ENCODE peak calls at places on chromosomes 11 and 22, in five cellular contexts. One of them, this sample, is unnamed.

GRCh38 chr11:10484461-10485180 is 29.6 kb downstream of the AMPD3 start:
- DNase-seq in ovary: no peak
- DNase-seq in H1: no peak
- DNase-seq in hepatocyte: no peak
- DNase-seq in pancreas: no peak
- DNase-seq in this sample: no peak

GRCh38 chr11:106821291-106821690 is 197.0 kb downstream of the GUCY1A2 start:
- DNase-seq in ovary: no peak
- DNase-seq in H1: no peak
- DNase-seq in hepatocyte: no peak
- DNase-seq in pancreas: no peak
- DNase-seq in this sample: no peak

GRCh38 chr11:80432051-80432450 is 991.2 kb upstream of the TENM4 start:
- DNase-seq in ovary: no peak
- DNase-seq in H1: no peak
- DNase-seq in hepatocyte: no peak
- DNase-seq in pancreas: no peak
- DNase-seq in this sample: no peak

GRCh38 chr22:50177537-50178470 is 7.3 kb downstream of the PANX2 start:
- DNase-seq in ovary: peak; percentile 57
- DNase-seq in H1: no peak
- DNase-seq in hepatocyte: no peak
- DNase-seq in pancreas: no peak
- DNase-seq in this sample: no peak

GRCh38 chr11:70324354-70325115 is 54.0 kb downstream of the PPFIA1 start:
- DNase-seq in ovary: no peak
- DNase-seq in H1: no peak
- DNase-seq in hepatocyte: no peak
- DNase-seq in pancreas: no peak
- DNase-seq in this sample: no peak

GRCh38 chr11:93194673-93195291 is 3.0 kb downstream of the SLC36A4 start:
- DNase-seq in ovary: no peak
- DNase-seq in H1: no peak
- DNase-seq in hepatocyte: no peak
- DNase-seq in pancreas: no peak
- DNase-seq in this sample: no peak

GRCh38 chr11:110907629-110908028 is 195.4 kb upstream of the ARHGAP20 start:
- DNase-seq in ovary: no peak
- DNase-seq in H1: no peak
- DNase-seq in hepatocyte: peak; percentile 13
- DNase-seq in pancreas: no peak
- DNase-seq in this sample: no peak

GRCh38 chr11:118306556-118306955 is 2.0 kb downstream of the CD3E start:
- DNase-seq in ovary: no peak
- DNase-seq in H1: no peak
- DNase-seq in hepatocyte: no peak
- DNase-seq in pancreas: no peak
- DNase-seq in this sample: no peak

GRCh38 chr11:119100246-119100959 is 1.2 kb downstream of the DPAGT1 start:
- DNase-seq in ovary: no peak
- DNase-seq in H1: no peak
- DNase-seq in hepatocyte: peak; percentile 45
- DNase-seq in pancreas: no peak
- DNase-seq in this sample: no peak

GRCh38 chr11:24324211-24324610 is 172.6 kb upstream of the LUZP2 start:
- DNase-seq in ovary: no peak
- DNase-seq in H1: no peak
- DNase-seq in hepatocyte: no peak
- DNase-seq in pancreas: no peak
- DNase-seq in this sample: no peak

GRCh38 chr22:48899523-48900326 is 927.9 kb downstream of the BRD1 start:
- DNase-seq in ovary: peak; percentile 21
- DNase-seq in H1: no peak
- DNase-seq in hepatocyte: no peak
- DNase-seq in pancreas: no peak
- DNase-seq in this sample: no peak

GRCh38 chr22:28909375-28909774 is 26.0 kb downstream of the ZNRF3 start:
- DNase-seq in ovary: peak; percentile 28
- DNase-seq in H1: no peak
- DNase-seq in hepatocyte: no peak
- DNase-seq in pancreas: no peak
- DNase-seq in this sample: no peak

GRCh38 chr11:110289472-110289871 is 6.9 kb downstream of the RDX start:
- DNase-seq in ovary: no peak
- DNase-seq in H1: no peak
- DNase-seq in hepatocyte: no peak
- DNase-seq in pancreas: no peak
- DNase-seq in this sample: no peak

GRCh38 chr11:556175-556699 is 4.3 kb downstream of the LMNTD2 start:
- DNase-seq in ovary: no peak
- DNase-seq in H1: no peak
- DNase-seq in hepatocyte: no peak
- DNase-seq in pancreas: no peak
- DNase-seq in this sample: no peak

GRCh38 chr11:112289588-112290461 is 29.2 kb upstream of the PLET1 start:
- DNase-seq in ovary: peak; percentile 87
- DNase-seq in H1: no peak
- DNase-seq in hepatocyte: peak; percentile 89
- DNase-seq in pancreas: peak; percentile 74
- DNase-seq in this sample: peak; percentile 68

GRCh38 chr11:33375688-33376311 is 118.6 kb downstream of the HIPK3 start:
- DNase-seq in ovary: peak; percentile 31
- DNase-seq in H1: no peak
- DNase-seq in hepatocyte: peak; percentile 35
- DNase-seq in pancreas: no peak
- DNase-seq in this sample: peak; percentile 57

GRCh38 chr11:131616456-131616855 is 246.0 kb downstream of the NTM start:
- DNase-seq in ovary: peak; percentile 38
- DNase-seq in H1: no peak
- DNase-seq in hepatocyte: no peak
- DNase-seq in pancreas: no peak
- DNase-seq in this sample: no peak

GRCh38 chr11:108985611-108986279 is 320.9 kb downstream of the DDX10 start:
- DNase-seq in ovary: no peak
- DNase-seq in H1: no peak
- DNase-seq in hepatocyte: peak; percentile 8
- DNase-seq in pancreas: no peak
- DNase-seq in this sample: no peak

GRCh38 chr11:26234451-26234850 is 97.5 kb upstream of the ANO3 start:
- DNase-seq in ovary: no peak
- DNase-seq in H1: no peak
- DNase-seq in hepatocyte: no peak
- DNase-seq in pancreas: no peak
- DNase-seq in this sample: no peak

GRCh38 chr22:33851985-33852384 is 68.3 kb downstream of the LARGE1 start:
- DNase-seq in ovary: no peak
- DNase-seq in H1: no peak
- DNase-seq in hepatocyte: no peak
- DNase-seq in pancreas: no peak
- DNase-seq in this sample: no peak

GRCh38 chr11:70265341-70265740 is 5.1 kb upstream of the PPFIA1 start:
- DNase-seq in ovary: no peak
- DNase-seq in H1: no peak
- DNase-seq in hepatocyte: no peak
- DNase-seq in pancreas: no peak
- DNase-seq in this sample: no peak

GRCh38 chr11:117684111-117684510 is 112.9 kb downstream of the DSCAML1 start:
- DNase-seq in ovary: no peak
- DNase-seq in H1: no peak
- DNase-seq in hepatocyte: no peak
- DNase-seq in pancreas: no peak
- DNase-seq in this sample: no peak

GRCh38 chr11:112834277-112834755 is 126.9 kb upstream of the NCAM1 start:
- DNase-seq in ovary: no peak
- DNase-seq in H1: no peak
- DNase-seq in hepatocyte: peak; percentile 51
- DNase-seq in pancreas: peak; percentile 72
- DNase-seq in this sample: peak; percentile 65

GRCh38 chr22:29480512-29481264 is 670 bp downstream of the NEFH start:
- DNase-seq in ovary: peak; percentile 84
- DNase-seq in H1: no peak
- DNase-seq in hepatocyte: peak; percentile 66
- DNase-seq in pancreas: no peak
- DNase-seq in this sample: no peak

GRCh38 chr22:36398602-36399472 is 11.1 kb upstream of the MYH9 start:
- DNase-seq in ovary: no peak
- DNase-seq in H1: no peak
- DNase-seq in hepatocyte: no peak
- DNase-seq in pancreas: no peak
- DNase-seq in this sample: no peak

GRCh38 chr11:45141171-45141570 is 5.3 kb upstream of the PRDM11 start:
- DNase-seq in ovary: no peak
- DNase-seq in H1: no peak
- DNase-seq in hepatocyte: no peak
- DNase-seq in pancreas: no peak
- DNase-seq in this sample: no peak

GRCh38 chr11:72583616-72584292 is 90.5 kb downstream of the PDE2A start:
- DNase-seq in ovary: peak; percentile 24
- DNase-seq in H1: no peak
- DNase-seq in hepatocyte: no peak
- DNase-seq in pancreas: no peak
- DNase-seq in this sample: no peak

GRCh38 chr22:35334010-35334409 is 34.3 kb downstream of the TOM1 start:
- DNase-seq in ovary: no peak
- DNase-seq in H1: no peak
- DNase-seq in hepatocyte: no peak
- DNase-seq in pancreas: no peak
- DNase-seq in this sample: no peak

GRCh38 chr22:38881997-38882396 is 10.0 kb upstream of the CBX6 start:
- DNase-seq in ovary: no peak
- DNase-seq in H1: no peak
- DNase-seq in hepatocyte: no peak
- DNase-seq in pancreas: no peak
- DNase-seq in this sample: no peak
- H3K27ac ChIP-seq in ovary: peak overlapping the region; percentile 7
- H3K27ac ChIP-seq in H1: no peak overlapping the region
- H3K27ac ChIP-seq in hepatocyte: peak overlapping the region; percentile 28
- H3K27ac ChIP-seq in pancreas: no peak overlapping the region
- H3K27ac ChIP-seq in this sample: peak overlapping the region; percentile 42

GRCh38 chr11:121520243-121521144 is 67.7 kb upstream of the SORL1-AS1 start:
- DNase-seq in ovary: no peak
- DNase-seq in H1: no peak
- DNase-seq in hepatocyte: no peak
- DNase-seq in pancreas: no peak
- DNase-seq in this sample: no peak

GRCh38 chr11:121522043-121522941 is 69.5 kb upstream of the SORL1-AS1 start:
- DNase-seq in ovary: no peak
- DNase-seq in H1: no peak
- DNase-seq in hepatocyte: no peak
- DNase-seq in pancreas: no peak
- DNase-seq in this sample: no peak

GRCh38 chr11:121523581-121524232 is 70.9 kb upstream of the SORL1-AS1 start:
- DNase-seq in ovary: no peak
- DNase-seq in H1: no peak
- DNase-seq in hepatocyte: no peak
- DNase-seq in pancreas: no peak
- DNase-seq in this sample: no peak

GRCh38 chr11:121524233-121524631 is 71.5 kb upstream of the SORL1-AS1 start:
- DNase-seq in ovary: no peak
- DNase-seq in H1: no peak
- DNase-seq in hepatocyte: no peak
- DNase-seq in pancreas: no peak
- DNase-seq in this sample: peak; percentile 16

GRCh38 chr11:121521145-121522042 is 68.6 kb upstream of the SORL1-AS1 start:
- DNase-seq in ovary: no peak
- DNase-seq in H1: no peak
- DNase-seq in hepatocyte: no peak
- DNase-seq in pancreas: no peak
- DNase-seq in this sample: no peak
- H3K27ac ChIP-seq in ovary: no peak overlapping the region
- H3K27ac ChIP-seq in H1: no peak overlapping the region
- H3K27ac ChIP-seq in hepatocyte: no peak overlapping the region
- H3K27ac ChIP-seq in pancreas: no peak overlapping the region
- H3K27ac ChIP-seq in this sample: no peak overlapping the region

GRCh38 chr11:43835104-43835503 is 45.5 kb upstream of the ALKBH3 start:
- DNase-seq in ovary: no peak
- DNase-seq in H1: no peak
- DNase-seq in hepatocyte: peak; percentile 9
- DNase-seq in pancreas: no peak
- DNase-seq in this sample: peak; percentile 52

GRCh38 chr11:43833657-43834073 is 47.0 kb upstream of the ALKBH3 start:
- DNase-seq in ovary: no peak
- DNase-seq in H1: no peak
- DNase-seq in hepatocyte: peak; percentile 64
- DNase-seq in pancreas: no peak
- DNase-seq in this sample: no peak

GRCh38 chr11:43834291-43834690 is 46.3 kb upstream of the ALKBH3 start:
- DNase-seq in ovary: no peak
- DNase-seq in H1: no peak
- DNase-seq in hepatocyte: no peak
- DNase-seq in pancreas: no peak
- DNase-seq in this sample: no peak

GRCh38 chr11:43832536-43832935 is 48.1 kb upstream of the ALKBH3 start:
- DNase-seq in ovary: no peak
- DNase-seq in H1: no peak
- DNase-seq in hepatocyte: no peak
- DNase-seq in pancreas: no peak
- DNase-seq in this sample: no peak

DNA sequence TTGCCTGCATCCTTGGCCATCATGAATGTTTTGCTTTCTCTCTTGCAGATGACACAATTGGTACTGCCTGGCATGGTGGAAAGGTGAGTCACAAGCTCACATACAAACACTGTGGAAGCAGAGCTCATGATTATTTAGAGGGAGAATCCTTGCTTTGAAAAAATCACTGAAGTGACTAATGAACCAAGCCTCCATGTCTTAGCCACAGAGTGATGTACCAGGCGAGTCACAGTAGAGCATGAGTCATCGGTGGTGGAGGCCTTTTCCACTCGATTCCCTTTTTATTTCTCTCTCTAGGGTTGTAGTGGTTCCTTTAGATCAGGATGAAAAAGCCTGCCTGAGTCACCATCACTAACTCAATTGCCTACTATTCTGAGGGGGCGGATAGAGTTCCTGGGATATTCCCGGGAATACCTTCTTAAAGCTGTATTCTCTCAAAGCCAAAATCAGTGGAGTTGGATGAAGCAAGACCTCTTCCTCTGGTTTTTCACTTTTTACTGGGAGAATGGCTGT is 49.6 kb upstream of the ALKBH3 start:
- DNase-seq in ovary: no peak
- DNase-seq in H1: peak; percentile 7
- DNase-seq in hepatocyte: peak; percentile 83
- DNase-seq in pancreas: no peak
- DNase-seq in this sample: peak; percentile 6
- H3K27ac ChIP-seq in ovary: no peak overlapping the region
- H3K27ac ChIP-seq in H1: no peak overlapping the region
- H3K27ac ChIP-seq in hepatocyte: peak overlapping the region; percentile 81
- H3K27ac ChIP-seq in pancreas: peak overlapping the region; percentile 15
- H3K27ac ChIP-seq in this sample: no peak overlapping the region

DNA sequence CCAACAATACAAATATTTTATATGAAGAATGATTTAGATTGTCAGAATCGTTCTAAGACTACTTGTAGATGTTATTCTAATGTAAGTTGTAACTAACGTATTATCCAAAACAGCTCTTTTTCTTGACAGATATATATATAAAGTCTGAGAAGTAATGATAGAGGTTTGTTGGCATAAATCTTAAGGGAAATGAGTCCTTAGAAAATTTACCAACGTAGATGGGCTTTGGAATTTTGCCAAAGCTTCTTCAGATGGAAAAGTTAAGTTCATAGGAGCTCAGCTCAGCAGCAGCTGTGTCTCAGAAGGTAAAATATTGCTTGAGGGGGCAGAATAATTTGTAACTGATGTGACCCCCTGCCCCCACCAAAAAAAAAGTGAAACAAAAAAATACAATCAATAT is 66.7 kb downstream of the BID start:
- DNase-seq in ovary: no peak
- DNase-seq in H1: no peak
- DNase-seq in hepatocyte: no peak
- DNase-seq in pancreas: no peak
- DNase-seq in this sample: no peak
- H3K27ac ChIP-seq in ovary: no peak overlapping the region
- H3K27ac ChIP-seq in H1: no peak overlapping the region
- H3K27ac ChIP-seq in hepatocyte: peak overlapping the region; percentile 79
- H3K27ac ChIP-seq in pancreas: peak overlapping the region; percentile 62
- H3K27ac ChIP-seq in this sample: peak overlapping the region; percentile 7

This sample was measured in substantia nigra.